ENCODE peak calls at places on chromosomes 7 and 10, in six cellular contexts. T, V, M, S, B and A are unnamed samples.

GRCh38 chr10:126250045-126250444 is 138.2 kb downstream of the ADAM12 start:
- DNase-seq in V (no peak), T (no peak), S (no peak), B (no peak), M (no peak), A (no peak)

GRCh38 chr10:56622335-56622973 is 261.4 kb upstream of the ZWINT start:
- DNase-seq in V (no peak), M (no peak), T (no peak), S (no peak), B (no peak), A (no peak)

GRCh38 chr10:71239131-71239915 is 27.0 kb downstream of the UNC5B start:
- DNase-seq in V (no peak), S (no peak), M (peak; percentile 59), T (no peak), B (no peak), A (no peak)

GRCh38 chr10:17409170-17409733 is 45.1 kb downstream of the ST8SIA6 start:
- DNase-seq in S (peak; percentile 34), V (no peak), T (peak; percentile 14), M (no peak), B (peak; percentile 72), A (no peak)

GRCh38 chr7:45328397-45329080 is 170.9 kb downstream of the RAMP3 start:
- DNase-seq in M (no peak), V (no peak), S (no peak), B (no peak), T (no peak), A (no peak)

GRCh38 chr10:58157076-58157766 is 110.5 kb downstream of the IPMK start:
- DNase-seq in T (peak; percentile 47), B (no peak), S (peak; percentile 99), M (no peak), V (no peak), A (no peak)

GRCh38 chr7:25031432-25031831 is 51.5 kb upstream of the OSBPL3 start:
- DNase-seq in S (no peak), M (no peak), T (no peak), B (no peak), V (no peak), A (no peak)

GRCh38 chr10:3064423-3064822 is 2.9 kb upstream of the PFKP start:
- DNase-seq in S (no peak), V (no peak), T (no peak), B (no peak), M (no peak), A (no peak)

GRCh38 chr10:128013626-128014025 is 106.7 kb downstream of the PTPRE start:
- DNase-seq in T (no peak), S (no peak), V (no peak), B (peak; percentile 63), M (no peak), A (peak; percentile 5)

GRCh38 chr10:34768261-34768971 is 46.7 kb downstream of the PARD3 start:
- DNase-seq in S (peak; percentile 86), T (peak; percentile 43), V (no peak), M (peak; percentile 89), B (no peak), A (peak; percentile 36)

DNA sequence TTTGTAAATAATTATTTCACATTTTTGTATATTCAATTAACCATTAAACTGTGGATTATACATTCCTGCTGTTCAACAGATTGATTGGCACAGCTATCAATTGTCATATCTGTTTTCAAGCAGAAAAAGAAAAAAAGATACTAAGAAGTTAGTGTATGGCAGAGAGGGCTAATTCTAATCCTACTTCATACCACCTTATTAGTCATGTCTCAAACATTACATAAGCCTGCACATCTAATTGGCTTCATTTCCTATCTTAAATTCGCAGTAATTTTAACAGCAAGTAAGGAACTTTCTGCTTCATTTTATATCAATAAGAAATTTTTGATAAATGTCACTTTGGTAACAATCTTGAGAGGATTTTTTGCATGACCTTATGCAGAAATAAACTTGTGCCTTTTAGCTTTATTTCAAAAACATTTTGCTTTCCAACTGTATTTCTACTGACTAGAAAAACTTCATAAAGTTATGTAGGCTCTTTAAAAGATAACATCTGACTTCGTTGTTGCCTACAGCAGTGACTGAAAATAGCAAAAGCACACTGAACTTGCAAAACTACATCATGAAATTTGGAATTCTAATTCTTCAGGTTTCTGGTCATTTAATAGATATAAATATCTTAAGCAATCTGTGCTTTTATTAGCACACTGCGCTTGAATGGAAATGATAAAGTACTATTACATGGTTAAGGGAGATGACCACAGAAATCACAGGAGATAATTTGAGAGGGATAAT is 111.5 kb downstream of the SEMA3C start:
- DNase-seq in V (no peak), B (no peak), S (peak; percentile 56), M (no peak), T (no peak), A (no peak)
- H3K4me1 ChIP-seq in V (no peaks in the 10 kb centered on the region), B (no peaks in the 10 kb centered on the region), S (peaks cover 35% of the 10 kb centered on the region), M (no peaks in the 10 kb centered on the region), T (peaks cover 38% of the 10 kb centered on the region), A (no peaks in the 10 kb centered on the region)

GRCh38 chr7:69612981-69613380 is 14.7 kb downstream of the AUTS2 start:
- DNase-seq in S (no peak), T (no peak), B (no peak), M (no peak), V (no peak), A (no peak)
- H3K4me1 ChIP-seq in S (no peaks in the 10 kb centered on the region), T (peaks cover 7% of the 10 kb centered on the region), B (no peaks in the 10 kb centered on the region), M (no peaks in the 10 kb centered on the region), V (no peaks in the 10 kb centered on the region), A (no peaks in the 10 kb centered on the region)

DNA sequence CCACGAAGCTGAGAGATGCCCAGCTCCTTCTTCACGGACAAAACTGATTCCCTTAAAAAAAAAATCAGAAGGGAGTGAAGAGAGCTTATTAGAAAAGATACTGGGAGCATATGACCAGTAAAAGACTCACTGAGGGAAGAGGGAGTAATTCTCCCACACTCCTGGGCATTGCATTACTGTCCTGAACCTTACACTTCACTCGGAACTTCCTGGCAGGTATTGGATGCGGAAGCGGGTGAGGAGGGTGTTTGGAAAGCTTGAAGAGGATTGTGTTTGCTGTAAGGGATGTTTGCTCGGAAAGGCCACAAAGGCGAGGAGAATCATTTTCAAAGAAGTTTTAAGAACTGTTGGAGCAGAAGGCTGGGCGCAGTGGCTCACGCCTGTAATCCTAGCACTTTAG is 378 bp downstream of the HKDC1 start:
- DNase-seq in S (no peak), T (peak; percentile 23), V (no peak), M (no peak), B (no peak), A (no peak)
- H3K4me1 ChIP-seq in S (peaks cover 20% of the 10 kb centered on the region), T (peaks cover 78% of the 10 kb centered on the region), V (no peaks in the 10 kb centered on the region), M (peaks cover 40% of the 10 kb centered on the region), B (peaks cover 28% of the 10 kb centered on the region), A (peaks cover 9% of the 10 kb centered on the region)

GRCh38 chr7:108010377-108010776 is 7.4 kb upstream of the LAMB1 start:
- DNase-seq in B (no peak), T (no peak), V (no peak), M (no peak), S (no peak), A (no peak)
- H3K4me1 ChIP-seq in B (no peaks in the 10 kb centered on the region), T (peaks cover 82% of the 10 kb centered on the region), V (no peaks in the 10 kb centered on the region), M (peaks cover 20% of the 10 kb centered on the region), S (peaks cover 14% of the 10 kb centered on the region), A (no peaks in the 10 kb centered on the region)

GRCh38 chr7:50667789-50668226 is 102.6 kb upstream of the DDC start:
- DNase-seq in M (no peak), T (no peak), S (peak; percentile 16), B (no peak), V (no peak), A (peak; percentile 41)
- H3K4me1 ChIP-seq in M (peaks cover 36% of the 10 kb centered on the region), T (peaks cover 12% of the 10 kb centered on the region), S (peaks cover 21% of the 10 kb centered on the region), B (peaks cover 20% of the 10 kb centered on the region), V (no peaks in the 10 kb centered on the region), A (peaks cover 18% of the 10 kb centered on the region)

GRCh38 chr7:55554055-55554454 is 18.2 kb downstream of the VOPP1 start:
- DNase-seq in V (no peak), B (no peak), M (no peak), T (no peak), S (no peak), A (no peak)
- H3K4me1 ChIP-seq in V (no peaks in the 10 kb centered on the region), B (peaks cover 88% of the 10 kb centered on the region), M (peaks cover 19% of the 10 kb centered on the region), T (peaks cover 28% of the 10 kb centered on the region), S (peaks cover 17% of the 10 kb centered on the region), A (peaks cover 4% of the 10 kb centered on the region)

DNA sequence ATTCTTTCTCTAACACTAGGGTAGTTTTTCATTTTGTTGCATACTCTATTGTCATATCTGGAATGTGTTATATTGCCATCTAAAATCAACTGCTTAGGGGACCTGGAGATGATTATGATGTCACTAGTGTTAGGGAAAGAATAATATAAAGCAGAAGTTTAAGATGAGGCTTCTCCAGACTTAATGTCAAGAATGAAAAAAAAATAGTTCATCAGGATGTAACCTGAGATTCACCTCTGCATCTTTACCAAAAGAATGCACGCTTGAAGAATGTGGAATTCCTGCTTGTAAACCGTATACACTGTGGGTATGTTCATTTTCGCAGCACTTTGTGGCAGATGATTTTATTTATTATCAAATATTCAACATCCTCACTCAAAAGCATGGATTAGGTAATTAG is 184.6 kb downstream of the ST7 start:
- DNase-seq in M (no peak), B (no peak), S (no peak), V (no peak), T (no peak), A (no peak)
- H3K4me1 ChIP-seq in M (no peaks in the 10 kb centered on the region), B (no peaks in the 10 kb centered on the region), S (peaks cover 24% of the 10 kb centered on the region), V (no peaks in the 10 kb centered on the region), T (peaks cover 28% of the 10 kb centered on the region), A (no peaks in the 10 kb centered on the region)